ENCODE peak calls at places on chromosomes 3 and 15, in eight cellular contexts. D, Z, G, C, M, U, P and O are unnamed samples.

GRCh38 chr3:174439621-174440349 is 419.3 kb upstream of the NAALADL2 start:
- DNase-seq in Z (no peak), C (peak; percentile 98), P (peak; percentile 62), M (peak; percentile 94), D (no peak), G (peak; percentile 100), U (no peak), O (no peak)

GRCh38 chr15:73897441-73898261 is 24.3 kb downstream of the TBC1D21 start:
- DNase-seq in Z (peak; percentile 82), C (peak; percentile 98), P (peak; percentile 54), G (peak; percentile 83), U (peak; percentile 74), D (peak; percentile 65), M (peak; percentile 38), O (peak; percentile 88)

GRCh38 chr3:27345959-27346865 is 23.0 kb downstream of the NEK10 start:
- DNase-seq in U (no peak), Z (no peak), M (no peak), D (no peak), C (no peak), P (no peak), G (no peak), O (no peak)

GRCh38 chr3:168991813-168992212 is 671.7 kb downstream of the MECOM start:
- DNase-seq in C (peak; percentile 10), Z (no peak), M (no peak), U (no peak), D (no peak), P (no peak), G (no peak), O (no peak)

GRCh38 chr3:186882881-186883685 is 40.6 kb downstream of the ADIPOQ start:
- DNase-seq in U (peak; percentile 69), P (no peak), D (no peak), Z (no peak), G (peak; percentile 57), M (no peak), C (peak; percentile 89), O (no peak)

GRCh38 chr3:27312044-27312668 is 57.0 kb downstream of the NEK10 start:
- DNase-seq in M (peak; percentile 63), P (peak; percentile 26), Z (peak; percentile 50), D (no peak), C (peak; percentile 83), G (peak; percentile 77), U (peak; percentile 1), O (peak; percentile 78)

GRCh38 chr3:35908366-35909232 is 269.3 kb downstream of the ARPP21 start:
- DNase-seq in P (peak; percentile 69), M (peak; percentile 81), U (peak; percentile 77), Z (peak; percentile 18), D (peak; percentile 55), G (peak; percentile 63), C (peak; percentile 56), O (peak; percentile 70)

GRCh38 chr3:44913868-44914468 is 39.6 kb downstream of the TGM4 start:
- DNase-seq in C (peak; percentile 75), M (peak; percentile 55), P (peak; percentile 78), Z (peak; percentile 77), U (peak; percentile 77), G (peak; percentile 67), D (peak; percentile 77), O (peak; percentile 57)

GRCh38 chr3:123582315-123582714 is 2.5 kb downstream of the HACD2 start:
- DNase-seq in U (no peak), M (peak; percentile 72), P (no peak), D (no peak), C (no peak), Z (no peak), G (peak; percentile 27), O (no peak)

GRCh38 chr15:38041576-38041975 is 107.1 kb downstream of the TMCO5A start:
- DNase-seq in G (peak; percentile 68), D (no peak), C (peak; percentile 72), P (no peak), M (no peak), Z (no peak), U (no peak), O (no peak)

GRCh38 chr3:147843331-147843730 is 434.2 kb downstream of the ZIC1 start:
- DNase-seq in M (no peak), D (no peak), G (no peak), U (no peak), P (no peak), Z (no peak), C (peak; percentile 10), O (no peak)

GRCh38 chr3:54093849-54094248 is 28.5 kb upstream of the CACNA2D3 start:
- DNase-seq in U (no peak), G (no peak), D (no peak), Z (no peak), P (no peak), C (no peak), M (no peak), O (no peak)

GRCh38 chr15:63473007-63473748 is 31.2 kb upstream of the USP3 start:
- DNase-seq in Z (peak; percentile 57), M (no peak), C (no peak), P (no peak), U (peak; percentile 64), G (no peak), D (no peak), O (no peak)